ENCODE peak calls at places on chromosomes 1 and 21, in six cellular contexts. One of them, this sample, is unnamed. For H3K4me1, the result is how much of the 10 kb centered on the place peaks cover.

GRCh38 chr21:43793243-43793642 is 3.9 kb downstream of the RRP1 start:
- DNase-seq in A673: no peak
- DNase-seq in adrenal gland: no peak
- DNase-seq in uterus: no peak
- DNase-seq in tibial nerve: no peak
- DNase-seq in GM23338: no peak
- DNase-seq in this sample: no peak

GRCh38 chr1:116881879-116882520 is 27.7 kb upstream of the PTGFRN start:
- DNase-seq in A673: peak
- DNase-seq in adrenal gland: no peak
- DNase-seq in uterus: peak
- DNase-seq in tibial nerve: no peak
- DNase-seq in GM23338: peak
- DNase-seq in this sample: peak

GRCh38 chr1:213244664-213245091 is 193.6 kb downstream of the RPS6KC1 start:
- DNase-seq in A673: peak
- DNase-seq in adrenal gland: peak
- DNase-seq in uterus: no peak
- DNase-seq in tibial nerve: no peak
- DNase-seq in GM23338: peak
- DNase-seq in this sample: peak

GRCh38 chr1:194233069-194233468 is 1046.7 kb upstream of the B3GALT2 start:
- DNase-seq in A673: no peak
- DNase-seq in adrenal gland: no peak
- DNase-seq in uterus: no peak
- DNase-seq in tibial nerve: no peak
- DNase-seq in GM23338: no peak
- DNase-seq in this sample: no peak

GRCh38 chr1:52306227-52307006 is 59.6 kb downstream of the CC2D1B start:
- DNase-seq in A673: no peak
- DNase-seq in adrenal gland: no peak
- DNase-seq in uterus: no peak
- DNase-seq in tibial nerve: no peak
- DNase-seq in GM23338: no peak
- DNase-seq in this sample: peak

GRCh38 chr21:38311765-38312164 is 55.0 kb downstream of the KCNJ15 start:
- DNase-seq in A673: no peak
- DNase-seq in adrenal gland: no peak
- DNase-seq in uterus: no peak
- DNase-seq in tibial nerve: no peak
- DNase-seq in GM23338: no peak
- DNase-seq in this sample: no peak

GRCh38 chr1:169130683-169131082 is 24.2 kb downstream of the ATP1B1 start:
- DNase-seq in A673: no peak
- DNase-seq in adrenal gland: no peak
- DNase-seq in uterus: no peak
- DNase-seq in tibial nerve: no peak
- DNase-seq in GM23338: no peak
- DNase-seq in this sample: no peak

GRCh38 chr1:224308064-224308463 is 21.9 kb downstream of the NVL start:
- DNase-seq in A673: no peak
- DNase-seq in adrenal gland: no peak
- DNase-seq in uterus: no peak
- DNase-seq in tibial nerve: no peak
- DNase-seq in GM23338: no peak
- DNase-seq in this sample: no peak

GRCh38 chr1:65688215-65688566 is 104.5 kb upstream of the PDE4B start:
- DNase-seq in A673: no peak
- DNase-seq in adrenal gland: no peak
- DNase-seq in uterus: no peak
- DNase-seq in tibial nerve: no peak
- DNase-seq in GM23338: no peak
- DNase-seq in this sample: no peak

GRCh38 chr1:201593200-201593828 is 54.4 kb downstream of the NAV1 start:
- DNase-seq in A673: peak
- DNase-seq in adrenal gland: peak
- DNase-seq in uterus: peak
- DNase-seq in tibial nerve: peak
- DNase-seq in GM23338: no peak
- DNase-seq in this sample: peak

GRCh38 chr1:36160949-36161485 is 5.1 kb downstream of the MAP7D1 start:
- DNase-seq in A673: peak
- DNase-seq in adrenal gland: peak
- DNase-seq in uterus: peak
- DNase-seq in tibial nerve: peak
- DNase-seq in GM23338: peak
- DNase-seq in this sample: peak

DNA sequence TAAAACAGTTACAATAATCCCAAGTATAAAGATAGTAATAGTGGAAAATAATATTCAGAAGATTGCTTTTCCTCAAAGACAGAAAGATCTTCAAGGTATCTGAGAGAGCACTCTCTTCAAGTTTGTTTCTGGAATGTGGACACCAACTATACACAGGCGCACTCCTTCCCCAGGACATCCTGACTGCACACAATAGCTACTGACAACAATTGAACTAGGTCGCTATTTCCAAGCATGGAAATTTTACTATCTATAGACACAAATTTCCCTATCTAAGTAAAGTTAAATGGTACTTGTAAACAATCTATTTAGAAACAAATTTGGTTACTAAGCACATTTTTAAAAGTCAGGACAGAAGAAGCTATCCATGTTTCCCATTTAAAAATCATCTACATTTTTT is 19.1 kb downstream of the ARHGAP29 start:
- DNase-seq in A673: no peak
- DNase-seq in adrenal gland: no peak
- DNase-seq in uterus: no peak
- DNase-seq in tibial nerve: no peak
- DNase-seq in GM23338: no peak
- DNase-seq in this sample: no peak
- H3K27ac ChIP-seq in A673: no peak
- H3K27ac ChIP-seq in adrenal gland: no peak
- H3K27ac ChIP-seq in uterus: peak
- H3K27ac ChIP-seq in tibial nerve: no peak
- H3K27ac ChIP-seq in GM23338: no peak
- H3K27ac ChIP-seq in this sample: peak

GRCh38 chr1:39406533-39407478 is 84.6 kb upstream of the BMP8A start:
- DNase-seq in A673: no peak
- DNase-seq in adrenal gland: no peak
- DNase-seq in uterus: no peak
- DNase-seq in tibial nerve: no peak
- DNase-seq in GM23338: no peak
- DNase-seq in this sample: no peak

GRCh38 chr1:39408641-39409054 is 82.8 kb upstream of the BMP8A start:
- DNase-seq in A673: peak
- DNase-seq in adrenal gland: peak
- DNase-seq in uterus: peak
- DNase-seq in tibial nerve: peak
- DNase-seq in GM23338: peak
- DNase-seq in this sample: peak

GRCh38 chr1:39407889-39408640 is 83.4 kb upstream of the BMP8A start:
- DNase-seq in A673: no peak
- DNase-seq in adrenal gland: no peak
- DNase-seq in uterus: peak
- DNase-seq in tibial nerve: no peak
- DNase-seq in GM23338: peak
- DNase-seq in this sample: no peak

GRCh38 chr1:39409055-39409816 is 82.2 kb upstream of the BMP8A start:
- DNase-seq in A673: peak
- DNase-seq in adrenal gland: no peak
- DNase-seq in uterus: peak
- DNase-seq in tibial nerve: peak
- DNase-seq in GM23338: peak
- DNase-seq in this sample: peak

GRCh38 chr1:39407496-39407888 is 83.9 kb upstream of the BMP8A start:
- DNase-seq in A673: peak
- DNase-seq in adrenal gland: no peak
- DNase-seq in uterus: no peak
- DNase-seq in tibial nerve: no peak
- DNase-seq in GM23338: peak
- DNase-seq in this sample: no peak
- H3K4me1 ChIP-seq in A673: half or more
- H3K4me1 ChIP-seq in adrenal gland: half or more
- H3K4me1 ChIP-seq in uterus: under half
- H3K4me1 ChIP-seq in tibial nerve: under half
- H3K4me1 ChIP-seq in GM23338: under half
- H3K4me1 ChIP-seq in this sample: half or more

DNA sequence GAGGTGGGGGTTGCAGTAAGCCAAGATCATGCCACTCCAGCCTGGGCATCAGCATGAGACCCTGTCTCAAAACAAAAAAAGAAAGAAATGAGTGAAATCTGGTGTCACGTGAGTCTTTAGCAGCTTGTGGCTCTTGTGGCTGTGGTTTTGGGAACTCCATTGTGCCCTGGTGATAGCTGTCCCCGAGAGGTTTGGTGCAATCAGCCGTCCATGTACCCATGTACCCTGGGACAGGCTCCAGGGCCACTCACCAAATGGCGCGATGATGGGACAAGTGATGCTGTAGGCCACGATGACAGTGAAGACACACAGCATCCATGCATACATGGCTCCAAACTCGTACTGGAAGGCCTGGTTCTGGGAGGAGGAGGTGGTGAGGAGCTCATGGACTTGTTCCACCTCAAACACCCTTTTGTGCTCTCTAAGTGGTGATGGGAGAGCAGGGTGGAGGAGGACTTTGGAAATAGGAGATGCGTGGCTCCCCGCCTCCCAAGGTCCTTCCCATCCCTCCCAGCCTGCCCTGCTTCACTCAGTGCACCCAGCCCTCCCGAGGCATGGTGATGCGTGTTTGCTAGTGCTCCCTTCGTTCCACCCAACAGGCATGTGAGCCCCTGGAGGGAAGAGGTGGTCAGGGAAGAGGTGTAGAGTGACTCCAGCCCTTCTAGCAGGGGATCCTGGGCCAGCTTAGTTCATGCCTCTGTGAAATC is 29.6 kb downstream of the TMEM63A start:
- DNase-seq in A673: no peak
- DNase-seq in adrenal gland: no peak
- DNase-seq in uterus: no peak
- DNase-seq in tibial nerve: no peak
- DNase-seq in GM23338: no peak
- DNase-seq in this sample: no peak
- H3K27ac ChIP-seq in A673: no peak
- H3K27ac ChIP-seq in adrenal gland: peak
- H3K27ac ChIP-seq in uterus: peak
- H3K27ac ChIP-seq in tibial nerve: no peak
- H3K27ac ChIP-seq in GM23338: no peak
- H3K27ac ChIP-seq in this sample: no peak

DNA sequence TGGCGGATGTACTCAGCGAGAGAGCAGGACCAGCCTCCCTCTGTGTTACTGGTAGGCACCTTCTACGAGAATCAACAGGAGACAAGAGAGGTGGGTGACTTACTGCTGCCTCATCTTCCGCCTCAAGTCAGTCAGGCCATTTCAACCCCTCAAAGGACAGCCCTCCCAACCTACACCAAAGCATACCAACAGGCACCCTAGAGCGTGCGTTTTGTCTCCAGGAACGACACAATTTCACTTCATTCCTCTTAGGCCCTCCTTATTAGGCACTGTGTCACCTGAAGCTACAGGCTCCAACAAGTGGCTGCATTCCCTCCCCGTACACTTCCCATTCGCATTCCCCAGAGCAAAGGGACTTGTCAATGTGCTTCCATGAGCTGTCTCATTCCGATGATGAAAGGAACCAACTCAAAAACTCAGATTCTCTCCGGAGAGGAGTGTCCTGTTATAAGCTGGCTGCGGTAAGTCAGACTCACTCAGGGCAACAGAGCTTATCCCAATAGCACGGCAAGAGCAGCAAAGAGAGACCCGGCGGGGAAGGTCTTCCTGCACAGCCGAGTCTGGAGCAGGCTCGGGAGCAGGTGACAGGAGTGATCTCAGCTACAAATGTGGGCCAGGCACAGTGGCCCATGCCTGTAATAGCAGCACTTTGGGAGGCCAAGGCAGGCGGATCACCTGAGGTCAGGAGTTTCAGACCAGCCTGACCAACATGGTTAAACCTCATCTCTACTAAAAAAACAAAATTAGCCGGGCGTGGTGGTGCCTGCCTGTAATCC is 120.6 kb upstream of the IFFO2 start:
- DNase-seq in A673: no peak
- DNase-seq in adrenal gland: no peak
- DNase-seq in uterus: no peak
- DNase-seq in tibial nerve: no peak
- DNase-seq in GM23338: no peak
- DNase-seq in this sample: no peak
- H3K4me1 ChIP-seq in A673: under half
- H3K4me1 ChIP-seq in adrenal gland: under half
- H3K4me1 ChIP-seq in uterus: under half
- H3K4me1 ChIP-seq in tibial nerve: under half
- H3K4me1 ChIP-seq in GM23338: under half
- H3K4me1 ChIP-seq in this sample: under half

DNA sequence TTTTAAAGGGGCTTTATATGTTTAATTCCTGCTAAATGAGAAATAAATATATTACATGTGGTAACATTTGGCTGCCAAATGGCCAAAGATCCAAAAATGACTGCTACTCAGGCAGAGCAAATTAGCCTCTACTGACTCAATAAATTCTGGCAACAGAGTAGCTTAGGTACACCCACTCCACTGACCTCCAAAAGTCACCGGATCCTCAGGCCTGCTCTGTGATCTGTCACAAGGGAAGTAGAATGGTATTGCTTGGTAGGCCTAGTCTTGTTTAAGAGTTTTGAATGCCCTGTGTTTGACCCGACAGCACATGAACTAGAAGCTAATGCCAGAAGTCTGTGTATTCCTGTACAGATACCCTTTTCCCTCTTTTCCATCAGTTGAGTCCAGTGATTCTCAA is 177.9 kb downstream of the ZP4 start:
- DNase-seq in A673: no peak
- DNase-seq in adrenal gland: no peak
- DNase-seq in uterus: no peak
- DNase-seq in tibial nerve: no peak
- DNase-seq in GM23338: no peak
- DNase-seq in this sample: no peak
- H3K27ac ChIP-seq in A673: no peak
- H3K27ac ChIP-seq in adrenal gland: no peak
- H3K27ac ChIP-seq in uterus: no peak
- H3K27ac ChIP-seq in tibial nerve: no peak
- H3K27ac ChIP-seq in GM23338: no peak
- H3K27ac ChIP-seq in this sample: peak

GRCh38 chr21:36695283-36695634 is 3.7 kb upstream of the SIM2 start:
- DNase-seq in A673: no peak
- DNase-seq in adrenal gland: no peak
- DNase-seq in uterus: no peak
- DNase-seq in tibial nerve: no peak
- DNase-seq in GM23338: no peak
- DNase-seq in this sample: no peak
- H3K4me1 ChIP-seq in A673: under half
- H3K4me1 ChIP-seq in adrenal gland: under half
- H3K4me1 ChIP-seq in uterus: under half
- H3K4me1 ChIP-seq in tibial nerve: under half
- H3K4me1 ChIP-seq in GM23338: half or more
- H3K4me1 ChIP-seq in this sample: under half

This sample was measured in heart left ventricle.